ENCODE peak calls at places on chromosomes 4 and X, in four cellular contexts. N is GM12891, J is K562, L is GM12878. D is an unnamed sample.

GRCh38 chrX:14673764-14674163 is 144.4 kb downstream of the GLRA2 start:
- DNase-seq in N (peak), J (peak), L (peak), D (no peak)

GRCh38 chr4:25552580-25553271 is 102.9 kb upstream of the SLC34A2 start:
- DNase-seq in N (no peak), J (no peak), L (no peak), D (no peak)

GRCh38 chr4:97142405-97142804 is 1000.9 kb downstream of the STPG2 start:
- DNase-seq in N (no peak), J (no peak), L (no peak), D (no peak)

GRCh38 chrX:23631136-23631535 is 36.2 kb upstream of the PRDX4 start:
- DNase-seq in N (no peak), J (no peak), L (no peak), D (no peak)

GRCh38 chr4:102022343-102022742 is 231.8 kb downstream of the BANK1 start:
- DNase-seq in N (no peak), J (no peak), L (no peak), D (no peak)

GRCh38 chr4:55351824-55352223 is 5.8 kb downstream of the SRD5A3 start:
- DNase-seq in N (no peak), J (no peak), L (no peak), D (no peak)

GRCh38 chrX:129678176-129678880 is 23.6 kb upstream of the APLN start:
- DNase-seq in N (no peak), J (no peak), L (no peak), D (no peak)

GRCh38 chr4:157977086-157977485 is 195.7 kb downstream of the GASK1B start:
- DNase-seq in N (no peak), J (no peak), L (no peak), D (no peak)

GRCh38 chrX:47723689-47724088 is 64.7 kb upstream of the UXT start:
- DNase-seq in N (no peak), J (peak), L (no peak), D (no peak)

GRCh38 chr4:85147481-85148076 is 181.1 kb upstream of the WDFY3 start:
- DNase-seq in N (peak), J (peak), L (peak), D (no peak)

GRCh38 chrX:49754238-49754857 is 58.6 kb upstream of the PAGE1 start:
- DNase-seq in N (peak), J (peak), L (no peak), D (no peak)

GRCh38 chr4:48194986-48195773 is 61.1 kb upstream of the TXK start:
- DNase-seq in N (no peak), J (no peak), L (no peak), D (peak)

GRCh38 chr4:95505149-95505548 is 43.6 kb downstream of the UNC5C start:
- DNase-seq in N (no peak), J (no peak), L (no peak), D (no peak)

GRCh38 chr4:2174061-2174460 is 67.9 kb downstream of the HAUS3 start:
- DNase-seq in N (no peak), J (no peak), L (no peak), D (no peak)

GRCh38 chr4:158208931-158209640 is 1.2 kb upstream of the TMEM144 start:
- DNase-seq in N (no peak), J (peak), L (no peak), D (peak)

GRCh38 chrX:149631293-149632165 is at the start of gene TMEM185A:
- DNase-seq in N (peak), J (peak), L (no peak), D (peak)

GRCh38 chr4:40307627-40308497 is 27.3 kb upstream of the CHRNA9 start:
- DNase-seq in N (no peak), J (peak), L (peak), D (peak)
- TF ChIP-seq SPI1 in N (peak), J (peak), L (peak), D (peak)

GRCh38 chrX:41002021-41002420 is 83.2 kb upstream of the USP9X start:
- DNase-seq in N (no peak), J (no peak), L (no peak), D (no peak)

GRCh38 chrX:41001327-41001726 is 83.9 kb upstream of the USP9X start:
- DNase-seq in N (no peak), J (no peak), L (no peak), D (no peak)

GRCh38 chrX:40998123-40998522 is 87.1 kb upstream of the USP9X start:
- DNase-seq in N (no peak), J (no peak), L (no peak), D (no peak)

GRCh38 chrX:40996886-40997530 is 88.2 kb upstream of the USP9X start:
- DNase-seq in N (no peak), J (peak), L (no peak), D (peak)
- TF ChIP-seq SPI1 in N (no peak), J (no peak), L (no peak), D (no peak)

DNA sequence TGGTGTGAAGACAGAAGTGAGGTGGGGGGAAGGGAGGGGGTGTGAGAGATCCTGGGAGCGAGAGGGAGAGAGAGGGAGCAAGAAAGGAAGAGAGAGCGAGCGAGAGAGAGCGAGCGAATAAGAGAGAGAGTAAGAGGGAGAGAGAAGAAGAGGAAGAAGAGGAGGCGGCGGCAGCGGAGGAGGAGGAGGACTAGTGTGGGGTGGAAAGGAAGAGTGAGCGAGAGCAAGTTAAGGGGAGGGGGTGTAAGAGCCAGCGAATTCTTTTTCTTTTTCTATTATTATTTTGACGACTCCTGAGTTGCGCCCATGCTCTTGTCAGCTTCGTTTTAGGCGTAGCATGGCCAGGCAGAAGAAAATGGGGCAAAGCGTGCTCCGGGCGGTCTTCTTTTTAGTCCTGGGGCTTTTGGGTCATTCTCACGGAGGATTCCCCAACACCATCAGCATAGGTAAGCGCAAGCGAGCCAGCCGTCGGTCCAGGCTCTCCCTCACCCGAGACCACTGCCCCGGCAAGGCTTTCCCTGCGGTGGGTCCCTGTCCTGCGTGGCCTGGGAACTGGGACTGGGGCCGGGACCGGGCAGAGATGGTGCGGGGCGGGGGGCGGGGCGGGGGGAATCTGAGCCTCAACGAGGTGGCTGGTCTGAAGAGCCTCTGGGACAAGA is at the start of gene GRIA3:
- DNase-seq in N (no peak), J (no peak), L (no peak), D (no peak)
- TF ChIP-seq SPI1 in N (no peak), J (no peak), L (no peak), D (no peak)

GRCh38 chr4:168736831-168737230 is 240.0 kb downstream of the PALLD start:
- DNase-seq in N (no peak), J (no peak), L (no peak), D (no peak)

GRCh38 chr4:168734703-168735688 is 238.1 kb downstream of the PALLD start:
- DNase-seq in N (no peak), J (no peak), L (no peak), D (no peak)

GRCh38 chr4:168737441-168738176 is 240.8 kb downstream of the PALLD start:
- DNase-seq in N (no peak), J (no peak), L (no peak), D (no peak)

GRCh38 chr4:168732714-168733113 is 235.9 kb downstream of the PALLD start:
- DNase-seq in N (no peak), J (no peak), L (no peak), D (no peak)

DNA sequence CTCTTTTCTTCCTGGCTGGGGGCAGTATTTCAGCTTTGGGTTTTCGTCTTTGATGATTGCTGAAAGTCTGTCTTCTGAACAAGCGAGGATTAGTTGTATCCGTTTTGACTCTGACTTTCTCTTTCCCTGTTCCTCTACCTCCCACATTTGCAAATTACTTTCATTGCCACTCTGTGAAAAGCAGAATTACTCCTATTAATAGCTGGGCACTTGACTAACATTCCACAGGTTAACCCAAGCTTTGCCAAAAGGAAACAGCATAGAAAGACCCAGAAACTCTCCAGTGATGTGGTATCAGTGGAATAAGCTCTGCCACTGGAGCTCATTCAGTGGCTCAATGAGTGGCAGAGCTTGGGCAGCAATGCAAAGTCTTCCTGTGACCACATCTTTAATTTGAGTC is 238.9 kb downstream of the PALLD start:
- DNase-seq in N (no peak), J (no peak), L (no peak), D (no peak)
- TF ChIP-seq SPI1 in N (no peak), J (no peak), L (no peak), D (no peak)

DNA sequence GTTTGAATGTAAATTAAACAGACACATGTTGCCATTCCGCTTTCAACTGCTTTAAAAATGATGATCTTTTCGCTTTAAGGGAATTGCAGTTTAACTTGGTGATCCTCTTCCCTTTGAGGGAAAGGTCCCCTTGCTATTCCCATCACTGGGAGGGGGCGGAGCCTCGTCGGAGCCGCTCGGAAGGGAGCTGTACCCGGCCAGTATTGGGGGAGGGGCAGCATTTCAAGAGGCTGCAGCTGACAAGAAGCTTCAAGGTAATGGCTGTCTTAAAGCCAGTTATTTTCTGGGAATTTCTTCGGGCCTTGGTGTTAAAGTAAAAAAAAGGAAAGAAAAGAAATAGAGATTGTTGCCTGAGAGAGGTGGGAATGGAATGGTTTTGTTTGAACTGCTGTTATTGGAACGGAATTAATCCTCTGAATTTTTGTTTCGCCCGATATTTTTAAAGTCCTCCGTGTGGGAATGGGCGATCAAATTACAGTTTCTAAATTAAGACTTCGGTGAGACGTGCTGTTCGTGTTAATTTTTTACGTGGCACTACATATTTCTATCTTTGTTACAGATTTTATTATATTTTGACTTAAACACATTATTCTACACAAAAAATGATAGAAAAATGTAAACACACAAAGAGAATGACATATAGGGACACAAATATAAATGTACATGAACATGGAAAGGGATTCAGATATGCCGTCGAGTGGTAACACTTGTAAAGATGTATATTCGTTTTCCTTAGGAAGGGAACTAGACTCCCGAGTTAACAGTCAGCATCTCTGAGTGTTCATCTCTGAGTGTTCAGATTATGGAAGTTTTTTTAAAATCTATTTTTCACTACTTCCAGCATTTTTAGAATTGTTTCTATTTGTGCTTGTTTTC is 9.2 kb downstream of the PWWP3B start:
- DNase-seq in N (no peak), J (peak), L (no peak), D (no peak)
- TF ChIP-seq SPI1 in N (no peak), J (no peak), L (no peak), D (no peak)

DNA sequence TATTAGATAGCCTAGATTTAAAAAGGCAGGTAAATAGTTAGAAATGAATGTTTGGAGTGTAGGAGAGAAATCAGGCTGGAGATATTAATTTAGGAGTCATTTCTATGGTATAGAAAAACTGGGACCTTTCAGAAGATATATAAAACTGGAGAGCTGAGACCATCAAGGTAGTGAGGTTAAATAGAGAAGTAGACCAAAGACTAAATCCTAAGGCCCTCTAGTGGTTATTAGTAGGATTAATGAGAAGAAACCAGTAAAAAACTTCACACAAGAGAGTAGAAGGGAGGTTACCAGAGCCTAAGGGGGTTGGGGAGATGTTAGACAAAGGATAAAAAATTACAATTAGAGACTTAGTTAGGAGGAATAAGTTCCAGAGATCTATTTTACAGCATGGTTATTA is 351.0 kb upstream of the SPANXN1 start:
- DNase-seq in N (no peak), J (no peak), L (no peak), D (peak)
- TF ChIP-seq SPI1 in N (no peak), J (no peak), L (no peak), D (no peak)

GRCh38 chr4:88075336-88075735 is 67.9 kb downstream of the PKD2 start:
- DNase-seq in N (no peak), J (no peak), L (no peak), D (no peak)

GRCh38 chr4:88077911-88078310 is 70.5 kb downstream of the PKD2 start:
- DNase-seq in N (no peak), J (no peak), L (no peak), D (no peak)

GRCh38 chr4:88078592-88078991 is 71.2 kb downstream of the PKD2 start:
- DNase-seq in N (no peak), J (no peak), L (no peak), D (no peak)

DNA sequence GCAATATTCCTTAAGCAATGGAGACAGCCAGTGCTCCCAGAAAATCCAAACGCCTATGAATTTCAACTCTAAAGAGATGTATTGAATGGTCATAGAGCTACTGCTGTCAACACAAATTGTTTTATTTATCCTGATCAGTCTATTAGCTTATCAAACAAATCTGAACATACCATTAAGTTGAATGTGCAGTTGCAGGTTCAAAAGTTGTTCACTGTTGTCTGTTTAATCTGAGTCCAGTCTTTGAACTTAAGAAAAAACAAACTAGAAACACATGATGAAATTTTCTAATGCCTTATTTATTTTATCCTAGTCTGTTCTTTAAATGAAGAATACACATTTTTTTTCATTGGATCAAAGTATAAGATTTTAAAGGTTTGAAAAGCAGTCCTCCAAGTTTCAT is 73.2 kb downstream of the PKD2 start:
- DNase-seq in N (no peak), J (no peak), L (no peak), D (no peak)
- TF ChIP-seq SPI1 in N (no peak), J (no peak), L (no peak), D (no peak)

GRCh38 chr4:61041527-61041926 is 158.6 kb upstream of the ADGRL3 start:
- DNase-seq in N (no peak), J (no peak), L (no peak), D (peak)
- TF ChIP-seq SPI1 in N (peak), J (no peak), L (peak), D (peak)

GRCh38 chr4:141686146-141686775 is 49.9 kb downstream of the IL15 start:
- DNase-seq in N (no peak), J (no peak), L (no peak), D (no peak)
- TF ChIP-seq SPI1 in N (peak), J (no peak), L (no peak), D (no peak)